ENCODE peak calls at places on chromosomes 6 and 20, in ten cellular contexts. U, D, G, O, R, M, J, V, F and Y are unnamed samples. For H3K4me1, the result is how much of the 10 kb centered on the place peaks cover.

GRCh38 chr6:7108196-7108963 is 619 bp downstream of the RREB1 start:
- DNase-seq in U (no peak), D (peak), G (peak), O (peak), R (peak), M (peak), J (peak), V (peak), F (peak), Y (peak)

GRCh38 chr6:169328112-169328801 is 74.6 kb upstream of the THBS2 start:
- DNase-seq in U (no peak), D (no peak), G (no peak), O (no peak), R (no peak), M (no peak), J (no peak), V (no peak), F (no peak), Y (no peak)

GRCh38 chr20:815914-816606 is 17.5 kb upstream of the FAM110A start:
- DNase-seq in U (no peak), D (peak), G (peak), O (peak), R (peak), M (no peak), J (peak), V (peak), F (peak), Y (no peak)

GRCh38 chr6:28635547-28636158 is 110.0 kb downstream of the GPX5 start:
- DNase-seq in U (no peak), D (no peak), G (no peak), O (no peak), R (peak), M (no peak), J (no peak), V (no peak), F (no peak), Y (no peak)

GRCh38 chr6:34143196-34143883 is 2.5 kb downstream of the GRM4 start:
- DNase-seq in U (no peak), D (no peak), G (no peak), O (no peak), R (no peak), M (no peak), J (no peak), V (no peak), F (no peak), Y (no peak)

GRCh38 chr6:163706688-163707087 is 292.2 kb downstream of the QKI start:
- DNase-seq in U (no peak), D (no peak), G (no peak), O (no peak), R (no peak), M (no peak), J (no peak), V (no peak), F (no peak), Y (no peak)

GRCh38 chr20:10671850-10672578 is 1.8 kb downstream of the JAG1 start:
- DNase-seq in U (peak), D (no peak), G (peak), O (no peak), R (peak), M (peak), J (peak), V (peak), F (peak), Y (peak)

GRCh38 chr6:158798311-158798710 is 20.9 kb downstream of the EZR start:
- DNase-seq in U (no peak), D (no peak), G (peak), O (no peak), R (no peak), M (no peak), J (no peak), V (no peak), F (no peak), Y (no peak)

GRCh38 chr6:43021270-43022047 is at the start of gene RRP36:
- DNase-seq in U (no peak), D (peak), G (peak), O (peak), R (peak), M (peak), J (peak), V (peak), F (peak), Y (peak)

GRCh38 chr6:16134430-16134829 is 5.5 kb downstream of the MYLIP start:
- DNase-seq in U (no peak), D (no peak), G (no peak), O (no peak), R (no peak), M (no peak), J (no peak), V (no peak), F (no peak), Y (no peak)
- H3K4me1 ChIP-seq in U (under half), D (under half), G (half or more), O (half or more), R (under half), M (under half), J (half or more), V (under half), F (under half), Y (half or more)

DNA sequence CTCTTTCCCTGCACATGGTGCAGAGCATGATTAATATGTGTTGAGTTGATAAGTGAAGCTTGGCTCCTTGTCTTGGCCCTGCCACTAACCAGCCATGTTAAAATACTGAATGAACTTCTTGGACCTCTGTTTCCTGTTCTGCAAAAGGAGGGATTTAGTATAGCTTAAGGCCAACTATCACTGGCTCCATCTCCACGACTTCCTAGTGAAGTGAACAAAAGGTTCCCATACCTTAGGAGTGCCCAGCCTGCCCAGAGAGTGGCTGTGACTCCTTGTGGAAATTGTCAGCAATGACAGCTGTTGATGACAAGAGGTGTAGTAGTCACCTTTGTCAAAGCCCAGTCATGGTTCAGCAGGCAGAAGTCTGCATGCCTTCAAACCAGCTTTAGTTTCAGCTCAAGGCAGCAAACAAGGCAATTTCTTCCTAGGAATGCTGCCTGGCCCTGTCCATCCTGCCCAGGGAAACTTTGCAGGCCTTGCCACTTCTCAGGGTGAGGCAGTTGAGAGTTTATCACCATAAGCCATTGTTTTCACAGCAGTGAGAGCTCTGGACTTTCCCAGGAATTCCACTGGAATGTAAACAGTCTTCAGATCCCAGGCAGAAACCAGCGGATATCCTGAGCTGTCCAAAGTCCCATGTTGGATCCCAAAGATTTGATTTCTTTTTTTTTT is 169.7 kb upstream of the TNFAIP3 start:
- DNase-seq in U (no peak), D (peak), G (peak), O (no peak), R (no peak), M (no peak), J (no peak), V (no peak), F (no peak), Y (no peak)
- TF ChIP-seq CTCF in U (no peak), D (peak), G (peak), O (no peak), R (no peak), M (no peak), J (no peak), V (peak), F (no peak), Y (no peak)

DNA sequence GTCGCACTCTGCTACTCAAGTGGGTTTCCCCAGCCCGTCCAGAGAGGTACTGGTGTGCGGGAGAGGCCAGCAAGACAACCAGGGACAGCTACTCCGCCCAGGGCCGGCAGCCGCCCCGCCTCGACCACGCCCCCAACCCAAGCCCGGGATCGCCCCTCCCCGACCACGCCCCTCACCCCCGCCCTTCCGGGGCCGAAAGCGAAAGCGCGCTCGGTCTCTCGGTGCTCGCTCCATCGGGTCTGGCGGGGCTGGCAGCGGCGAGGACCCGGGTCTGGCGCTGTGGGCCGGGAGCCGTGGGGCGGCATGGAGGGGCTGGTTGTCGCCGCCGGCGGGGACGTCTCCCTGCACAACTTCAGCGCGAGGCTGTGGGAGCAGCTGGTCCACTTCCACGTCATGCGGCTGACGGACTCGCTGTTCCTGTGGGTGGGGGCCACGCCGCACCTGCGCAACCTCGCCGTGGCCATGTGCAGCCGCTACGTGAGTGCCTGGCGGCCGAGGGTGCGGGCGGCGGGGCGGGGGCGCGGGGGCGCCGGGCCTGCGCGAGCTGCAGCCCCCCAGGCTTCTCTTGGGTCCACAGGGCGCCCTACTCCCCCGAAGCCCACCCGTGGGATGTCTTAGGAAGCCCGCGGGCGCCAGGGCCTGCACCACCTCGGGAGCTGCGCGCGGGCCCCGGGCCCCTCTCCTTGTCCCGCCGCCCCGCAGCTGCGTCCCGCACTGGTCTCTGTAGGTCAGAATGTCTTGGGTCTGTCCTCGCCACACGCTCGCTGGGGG is at the start of gene PSMG4:
- DNase-seq in U (peak), D (peak), G (peak), O (peak), R (peak), M (peak), J (peak), V (peak), F (peak), Y (peak)
- TF ChIP-seq POLR2A in U (peak), D (peak), G (peak), O (peak), R (no peak), M (no peak), J (peak), V (peak), F (peak), Y (no peak)

GRCh38 chr6:106253731-106254130 is 71.8 kb downstream of the ATG5 start:
- DNase-seq in U (no peak), D (no peak), G (no peak), O (no peak), R (no peak), M (no peak), J (no peak), V (no peak), F (no peak), Y (no peak)

GRCh38 chr6:106257195-106257594 is 68.4 kb downstream of the ATG5 start:
- DNase-seq in U (no peak), D (no peak), G (no peak), O (no peak), R (no peak), M (no peak), J (no peak), V (no peak), F (no peak), Y (no peak)

GRCh38 chr6:106256201-106256968 is 69.2 kb downstream of the ATG5 start:
- DNase-seq in U (no peak), D (no peak), G (no peak), O (no peak), R (no peak), M (no peak), J (no peak), V (no peak), F (no peak), Y (no peak)

GRCh38 chr6:106254636-106255035 is 70.9 kb downstream of the ATG5 start:
- DNase-seq in U (no peak), D (no peak), G (no peak), O (no peak), R (no peak), M (no peak), J (no peak), V (no peak), F (no peak), Y (no peak)

DNA sequence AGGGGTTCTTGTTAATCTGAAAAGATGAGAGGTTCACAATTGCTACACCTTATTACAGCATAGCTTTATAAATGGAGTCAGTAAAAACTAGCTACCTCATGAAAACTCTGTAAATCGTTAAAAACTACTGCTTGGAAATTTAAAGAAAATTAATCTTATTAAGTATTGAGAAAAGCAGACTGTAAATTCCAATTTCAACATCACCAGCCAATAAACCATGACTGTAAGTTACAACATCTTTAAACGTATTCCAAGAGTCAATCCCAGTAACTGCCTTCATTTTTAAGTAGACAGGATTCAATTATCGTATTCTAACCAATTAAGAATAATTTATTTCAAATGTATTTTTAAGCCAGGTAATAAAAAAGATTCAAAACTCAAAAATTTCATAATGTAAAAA is 70.3 kb downstream of the ATG5 start:
- DNase-seq in U (no peak), D (no peak), G (no peak), O (no peak), R (no peak), M (no peak), J (no peak), V (no peak), F (no peak), Y (no peak)
- H3K4me1 ChIP-seq in U (under half), D (under half), G (under half), O (half or more), R (under half), M (under half), J (under half), V (under half), F (under half), Y (under half)